ENCODE peak calls at places on chromosomes 3 and 15, in six cellular contexts. V is adrenal gland; R is right lobe of liver; T is stimulated activated CD4-positive, alpha-beta T cell treated with anti-CD3 and anti-CD28 coated beads, Interleukin-1b, Interleukin-23, amount 100 ng/mL, for 4 hours; Q is RPMI8226; L is upper lobe of right lung. E is an unnamed sample.

GRCh38 chr15:81410318-81410753 is 36.3 kb upstream of the TMC3 start:
- DNase-seq in V (no peak), R (no peak), T (no peak), Q (peak), L (no peak), E (peak)

GRCh38 chr3:15520804-15521572 is 518 bp downstream of the COLQ start:
- DNase-seq in V (no peak), R (no peak), T (no peak), Q (no peak), L (no peak), E (no peak)

GRCh38 chr3:143973352-143974021 is 1.9 kb downstream of the DIPK2A start:
- DNase-seq in V (peak), R (no peak), T (no peak), Q (peak), L (no peak), E (peak)

GRCh38 chr15:92273732-92274131 is 119.9 kb upstream of the ST8SIA2 start:
- DNase-seq in V (no peak), R (no peak), T (no peak), Q (no peak), L (no peak), E (no peak)

GRCh38 chr3:122857019-122857418 is 62.1 kb downstream of the SLC49A4 start:
- DNase-seq in V (no peak), R (no peak), T (no peak), Q (no peak), L (no peak), E (no peak)

GRCh38 chr3:186180891-186181471 is 72.1 kb upstream of the ETV5 start:
- DNase-seq in V (no peak), R (no peak), T (no peak), Q (no peak), L (no peak), E (no peak)

GRCh38 chr15:31503758-31504461 is 177.3 kb downstream of the KLF13 start:
- DNase-seq in V (no peak), R (peak), T (no peak), Q (no peak), L (no peak), E (no peak)

GRCh38 chr3:90055721-90056120 is 948.3 kb downstream of the EPHA3 start:
- DNase-seq in V (no peak), R (no peak), T (no peak), Q (no peak), L (no peak), E (no peak)

GRCh38 chr3:165669502-165669901 is 167.7 kb downstream of the BCHE start:
- DNase-seq in V (no peak), R (no peak), T (no peak), Q (no peak), L (no peak), E (no peak)

GRCh38 chr15:60316961-60317360 is 80.8 kb downstream of the ANXA2 start:
- DNase-seq in V (no peak), R (no peak), T (no peak), Q (no peak), L (no peak), E (no peak)

GRCh38 chr15:93703092-93703785 is 528.1 kb upstream of the MCTP2 start:
- DNase-seq in V (no peak), R (no peak), T (no peak), Q (no peak), L (no peak), E (no peak)

GRCh38 chr3:25603703-25604102 is 61.0 kb downstream of the TOP2B start:
- DNase-seq in V (no peak), R (peak), T (no peak), Q (no peak), L (no peak), E (no peak)

GRCh38 chr3:27730774-27731659 is 8.9 kb upstream of the EOMES start:
- DNase-seq in V (no peak), R (no peak), T (no peak), Q (no peak), L (no peak), E (no peak)

GRCh38 chr15:64856429-64857145 is 14.9 kb downstream of the PLEKHO2 start:
- DNase-seq in V (peak), R (no peak), T (no peak), Q (no peak), L (no peak), E (no peak)

GRCh38 chr15:96327155-96327741 is 3.3 kb upstream of the NR2F2 start:
- DNase-seq in V (peak), R (no peak), T (no peak), Q (peak), L (no peak), E (no peak)

GRCh38 chr15:52502608-52503007 is 26.1 kb downstream of the MYO5A start:
- DNase-seq in V (no peak), R (no peak), T (no peak), Q (no peak), L (no peak), E (no peak)

GRCh38 chr15:71780349-71780976 is 29.9 kb upstream of the NR2E3 start:
- DNase-seq in V (no peak), R (no peak), T (peak), Q (peak), L (no peak), E (peak)

GRCh38 chr3:10628902-10629700 is 123.7 kb upstream of the ATP2B2 start:
- DNase-seq in V (no peak), R (no peak), T (no peak), Q (no peak), L (no peak), E (no peak)

GRCh38 chr3:73827204-73827603 is 202.5 kb upstream of the PDZRN3 start:
- DNase-seq in V (no peak), R (no peak), T (no peak), Q (no peak), L (no peak), E (no peak)

GRCh38 chr15:76866716-76867321 is 38.3 kb downstream of the SCAPER start:
- DNase-seq in V (no peak), R (no peak), T (no peak), Q (peak), L (no peak), E (no peak)

GRCh38 chr15:59590027-59590426 is 21.6 kb upstream of the GCNT3 start:
- DNase-seq in V (no peak), R (no peak), T (no peak), Q (no peak), L (no peak), E (no peak)

GRCh38 chr3:81245505-81245904 is 515.9 kb downstream of the GBE1 start:
- DNase-seq in V (no peak), R (no peak), T (no peak), Q (no peak), L (no peak), E (no peak)

GRCh38 chr15:70602834-70603560 is 160.4 kb downstream of the UACA start:
- DNase-seq in V (no peak), R (no peak), T (no peak), Q (no peak), L (no peak), E (no peak)

GRCh38 chr3:48847053-48847585 is 555 bp downstream of the PRKAR2A start:
- DNase-seq in V (peak), R (peak), T (peak), Q (peak), L (peak), E (peak)

GRCh38 chr3:45223889-45224730 is 2.0 kb downstream of the TMEM158 start:
- DNase-seq in V (no peak), R (no peak), T (no peak), Q (no peak), L (no peak), E (no peak)

GRCh38 chr15:80760971-80761370 is 18.2 kb upstream of the CEMIP start:
- DNase-seq in V (no peak), R (no peak), T (no peak), Q (no peak), L (no peak), E (no peak)

GRCh38 chr3:142337994-142338393 is 109.8 kb downstream of the XRN1 start:
- DNase-seq in V (no peak), R (no peak), T (no peak), Q (no peak), L (no peak), E (no peak)

GRCh38 chr3:2770451-2770850 is 339.7 kb downstream of the IL5RA start:
- DNase-seq in V (no peak), R (no peak), T (no peak), Q (no peak), L (no peak), E (no peak)

GRCh38 chr3:136713961-136714514 is 38.1 kb downstream of the STAG1 start:
- DNase-seq in V (no peak), R (no peak), T (no peak), Q (no peak), L (peak), E (no peak)

GRCh38 chr3:33256249-33256648 is 21.0 kb upstream of the FBXL2 start:
- DNase-seq in V (no peak), R (no peak), T (no peak), Q (no peak), L (no peak), E (no peak)

GRCh38 chr3:64048631-64049061 is 25.4 kb upstream of the PSMD6 start:
- DNase-seq in V (no peak), R (no peak), T (no peak), Q (no peak), L (no peak), E (no peak)

GRCh38 chr3:141878326-141878725 is 1.9 kb downstream of the ATP1B3 start:
- DNase-seq in V (no peak), R (no peak), T (no peak), Q (no peak), L (no peak), E (no peak)

GRCh38 chr3:105561875-105562274 is 195.2 kb downstream of the ALCAM start:
- DNase-seq in V (no peak), R (no peak), T (no peak), Q (no peak), L (no peak), E (no peak)

GRCh38 chr3:66554178-66554577 is 53.4 kb upstream of the LRIG1 start:
- DNase-seq in V (no peak), R (no peak), T (no peak), Q (no peak), L (no peak), E (no peak)

GRCh38 chr3:169813757-169814517 is 1.2 kb upstream of the LRRC34 start:
- DNase-seq in V (no peak), R (no peak), T (peak), Q (peak), L (peak), E (peak)

GRCh38 chr15:74579001-74579400 is 36.6 kb upstream of the CLK3 start:
- DNase-seq in V (no peak), R (no peak), T (no peak), Q (no peak), L (no peak), E (no peak)

E was measured in Peyer's patch.